ENCODE peak calls at places on chromosome 2, in eight cellular contexts. P is activated T-cell treated with anti-CD3 and anti-CD28 coated beads, Interleukin-2, amount 50 U/mL, for 72 hours; R is GM18507; L is NCI-H774; S is fibroblast of mammary gland; T is A673; W is BJ; H is HL-60. V is an unnamed sample.

GRCh38 chr2:46303822-46304221 is 6.6 kb downstream of the EPAS1 start:
- DNase-seq in P (no peak), R (no peak), L (no peak), S (no peak), T (no peak), W (no peak), H (no peak), V (no peak)

GRCh38 chr2:120765911-120766757 is 30.5 kb downstream of the GLI2 start:
- DNase-seq in P (no peak), R (no peak), L (no peak), S (peak; percentile 91), T (no peak), W (peak; percentile 78), H (no peak), V (no peak)

GRCh38 chr2:74099835-74100234 is 47.9 kb downstream of the BOLA3 start:
- DNase-seq in P (no peak), R (no peak), L (no peak), S (no peak), T (no peak), W (no peak), H (no peak), V (no peak)

GRCh38 chr2:52141076-52141475 is 1109.1 kb upstream of the NRXN1 start:
- DNase-seq in P (no peak), R (no peak), L (no peak), S (no peak), T (no peak), W (no peak), H (no peak), V (no peak)

GRCh38 chr2:120289221-120289906 is 36.7 kb downstream of the RALB start:
- DNase-seq in P (no peak), R (no peak), L (no peak), S (peak; percentile 42), T (peak; percentile 7), W (no peak), H (no peak), V (no peak)

GRCh38 chr2:33406622-33407021 is 69.8 kb upstream of the RASGRP3 start:
- DNase-seq in P (no peak), R (no peak), L (no peak), S (peak; percentile 49), T (no peak), W (no peak), H (no peak), V (no peak)

GRCh38 chr2:39380525-39381150 is 56.4 kb downstream of the MAP4K3 start:
- DNase-seq in P (no peak), R (no peak), L (no peak), S (peak; percentile 32), T (no peak), W (no peak), H (no peak), V (no peak)

GRCh38 chr2:23636412-23636811 is 251.4 kb downstream of the KLHL29 start:
- DNase-seq in P (no peak), R (no peak), L (no peak), S (peak; percentile 40), T (peak; percentile 49), W (no peak), H (no peak), V (no peak)

GRCh38 chr2:119246884-119247843 is 23.5 kb downstream of the STEAP3 start:
- DNase-seq in P (no peak), R (no peak), L (no peak), S (no peak), T (no peak), W (no peak), H (no peak), V (no peak)

GRCh38 chr2:241412144-241412543 is 56.1 kb downstream of the FARP2 start:
- DNase-seq in P (no peak), R (no peak), L (no peak), S (peak; percentile 90), T (peak; percentile 98), W (peak; percentile 37), H (no peak), V (peak; percentile 6)

GRCh38 chr2:174788291-174788929 is 24.1 kb upstream of the CHRNA1 start:
- DNase-seq in P (no peak), R (no peak), L (no peak), S (peak; percentile 54), T (peak; percentile 13), W (no peak), H (no peak), V (no peak)

GRCh38 chr2:11703700-11704099 is 33.7 kb upstream of the NTSR2 start:
- DNase-seq in P (no peak), R (no peak), L (no peak), S (peak; percentile 55), T (no peak), W (no peak), H (no peak), V (no peak)

GRCh38 chr2:121184248-121184862 is 100.6 kb downstream of the TFCP2L1 start:
- DNase-seq in P (no peak), R (no peak), L (peak; percentile 79), S (no peak), T (no peak), W (no peak), H (no peak), V (no peak)

GRCh38 chr2:159165065-159165464 is 121.4 kb downstream of the WDSUB1 start:
- DNase-seq in P (no peak), R (no peak), L (no peak), S (no peak), T (no peak), W (no peak), H (no peak), V (no peak)

GRCh38 chr2:19911799-19912509 is 10.2 kb upstream of the TTC32 start:
- DNase-seq in P (no peak), R (no peak), L (no peak), S (peak; percentile 93), T (no peak), W (peak; percentile 80), H (no peak), V (no peak)

GRCh38 chr2:796151-796955 is 119.1 kb upstream of the TMEM18 start:
- DNase-seq in P (no peak), R (no peak), L (no peak), S (no peak), T (no peak), W (no peak), H (no peak), V (no peak)

GRCh38 chr2:10901160-10901559 is 10.6 kb upstream of the KCNF1 start:
- DNase-seq in P (no peak), R (no peak), L (no peak), S (peak; percentile 64), T (no peak), W (no peak), H (no peak), V (no peak)

GRCh38 chr2:157447751-157448150 is 3.9 kb upstream of the CYTIP start:
- DNase-seq in P (no peak), R (no peak), L (no peak), S (no peak), T (no peak), W (no peak), H (no peak), V (no peak)

GRCh38 chr2:8684885-8685696 is 3.2 kb downstream of the ID2 start:
- DNase-seq in P (peak; percentile 78), R (no peak), L (peak; percentile 72), S (no peak), T (peak; percentile 71), W (no peak), H (peak; percentile 56), V (peak; percentile 70)

GRCh38 chr2:218383892-218384519 is 1.9 kb downstream of the SLC11A1 start:
- DNase-seq in P (no peak), R (no peak), L (no peak), S (no peak), T (no peak), W (no peak), H (no peak), V (no peak)

GRCh38 chr2:174764281-174765063 is at the start of gene CHRNA1:
- DNase-seq in P (no peak), R (no peak), L (peak; percentile 39), S (peak; percentile 41), T (no peak), W (no peak), H (no peak), V (no peak)

GRCh38 chr2:171703574-171704347 is 16.5 kb downstream of the DYNC1I2 start:
- DNase-seq in P (no peak), R (no peak), L (no peak), S (peak; percentile 56), T (peak; percentile 72), W (no peak), H (peak; percentile 24), V (no peak)

GRCh38 chr2:55862673-55863390 is 60.8 kb downstream of the EFEMP1 start:
- DNase-seq in P (no peak), R (no peak), L (no peak), S (peak; percentile 100), T (peak; percentile 22), W (peak; percentile 100), H (no peak), V (no peak)

GRCh38 chr2:98539056-98539735 is 69.1 kb downstream of the COA5 start:
- DNase-seq in P (no peak), R (no peak), L (no peak), S (no peak), T (no peak), W (no peak), H (no peak), V (no peak)

GRCh38 chr2:43006834-43007543 is 214.6 kb upstream of the HAAO start:
- DNase-seq in P (no peak), R (no peak), L (no peak), S (no peak), T (no peak), W (no peak), H (no peak), V (no peak)

GRCh38 chr2:37111971-37112370 is 27.7 kb downstream of the GPATCH11 start:
- DNase-seq in P (no peak), R (no peak), L (no peak), S (no peak), T (no peak), W (no peak), H (no peak), V (no peak)

GRCh38 chr2:10542033-10542432 is 93.9 kb upstream of the ODC1 start:
- DNase-seq in P (no peak), R (no peak), L (no peak), S (no peak), T (no peak), W (no peak), H (no peak), V (no peak)

GRCh38 chr2:200901459-200902072 is 12.4 kb downstream of the NIF3L1 start:
- DNase-seq in P (peak; percentile 76), R (peak; percentile 51), L (peak; percentile 33), S (peak; percentile 92), T (peak; percentile 92), W (peak; percentile 63), H (peak; percentile 86), V (peak; percentile 67)

GRCh38 chr2:216606551-216607527 is 26.4 kb upstream of the IGFBP2 start:
- DNase-seq in P (peak; percentile 61), R (peak; percentile 44), L (peak; percentile 69), S (no peak), T (peak; percentile 50), W (no peak), H (no peak), V (peak; percentile 90)

GRCh38 chr2:42569116-42569711 is 782 bp downstream of the MTA3 start:
- DNase-seq in P (peak; percentile 22), R (no peak), L (peak; percentile 18), S (peak; percentile 26), T (peak; percentile 12), W (no peak), H (no peak), V (peak; percentile 25)

GRCh38 chr2:20052229-20052871 is 922 bp upstream of the LAPTM4A start:
- DNase-seq in P (no peak), R (no peak), L (peak; percentile 31), S (peak; percentile 51), T (peak; percentile 15), W (no peak), H (no peak), V (no peak)

GRCh38 chr2:227687189-227687588 is 20.6 kb downstream of the SCYGR5 start:
- DNase-seq in P (no peak), R (no peak), L (no peak), S (no peak), T (no peak), W (no peak), H (no peak), V (no peak)

GRCh38 chr2:241302083-241302482 is 13.4 kb downstream of the HDLBP start:
- DNase-seq in P (no peak), R (no peak), L (no peak), S (no peak), T (no peak), W (no peak), H (no peak), V (no peak)

GRCh38 chr2:31558401-31559295 is 22.1 kb downstream of the SRD5A2 start:
- DNase-seq in P (no peak), R (no peak), L (no peak), S (peak; percentile 78), T (no peak), W (peak; percentile 19), H (peak; percentile 46), V (no peak)